ENCODE peak calls at places on chromosome 7, in six cellular contexts. L, B, A, Z, K and X are unnamed samples.

GRCh38 chr7:133985300-133985699 is 141.8 kb upstream of the LRGUK start:
- DNase-seq in L (no peak), B (no peak), A (no peak), Z (no peak), K (no peak), X (no peak)

GRCh38 chr7:41731486-41732278 is 28.8 kb upstream of the INHBA start:
- DNase-seq in L (no peak), B (no peak), A (no peak), Z (no peak), K (no peak), X (no peak)

GRCh38 chr7:32958046-32959025 is 1.1 kb downstream of the FKBP9 start:
- DNase-seq in L (no peak), B (no peak), A (no peak), Z (no peak), K (peak), X (no peak)

GRCh38 chr7:44994877-44995554 is 5.0 kb upstream of the CCM2 start:
- DNase-seq in L (no peak), B (no peak), A (no peak), Z (no peak), K (no peak), X (no peak)

GRCh38 chr7:140640727-140641531 is at the start of gene DENND2A:
- DNase-seq in L (no peak), B (no peak), A (no peak), Z (peak), K (no peak), X (peak)

GRCh38 chr7:54877683-54878082 is 118.7 kb upstream of the SEC61G start:
- DNase-seq in L (no peak), B (no peak), A (no peak), Z (peak), K (no peak), X (no peak)

GRCh38 chr7:219581-220150 is 27.3 kb downstream of the FAM20C start:
- DNase-seq in L (no peak), B (no peak), A (no peak), Z (no peak), K (no peak), X (no peak)

GRCh38 chr7:3859436-3859835 is 558.4 kb downstream of the SDK1 start:
- DNase-seq in L (no peak), B (no peak), A (no peak), Z (no peak), K (no peak), X (no peak)

GRCh38 chr7:92034116-92034515 is 93.5 kb downstream of the AKAP9 start:
- DNase-seq in L (no peak), B (no peak), A (no peak), Z (no peak), K (no peak), X (no peak)

GRCh38 chr7:81232084-81232799 is 313.4 kb upstream of the SEMA3C start:
- DNase-seq in L (no peak), B (no peak), A (no peak), Z (no peak), K (no peak), X (no peak)

GRCh38 chr7:102270176-102270887 is 16.3 kb upstream of the SH2B2 start:
- DNase-seq in L (no peak), B (no peak), A (no peak), Z (no peak), K (no peak), X (no peak)

GRCh38 chr7:129471402-129471827 is 30.9 kb upstream of the SMKR1 start:
- DNase-seq in L (no peak), B (no peak), A (no peak), Z (no peak), K (no peak), X (no peak)

GRCh38 chr7:78134256-78134655 is 335.7 kb downstream of the PHTF2 start:
- DNase-seq in L (no peak), B (no peak), A (no peak), Z (peak), K (peak), X (no peak)

GRCh38 chr7:151491859-151492258 is 27.8 kb downstream of the RHEB start:
- DNase-seq in L (peak), B (no peak), A (no peak), Z (peak), K (peak), X (no peak)

GRCh38 chr7:29156798-29157461 is 10.6 kb upstream of the CPVL start:
- DNase-seq in L (no peak), B (no peak), A (no peak), Z (no peak), K (no peak), X (no peak)

GRCh38 chr7:51029586-51030230 is 247.0 kb upstream of the GRB10 start:
- DNase-seq in L (no peak), B (no peak), A (no peak), Z (no peak), K (peak), X (no peak)

GRCh38 chr7:31443457-31443856 is 70.4 kb upstream of the ITPRID1 start:
- DNase-seq in L (no peak), B (no peak), A (no peak), Z (peak), K (peak), X (no peak)

GRCh38 chr7:116772423-116772852 is 89.9 kb upstream of the CAPZA2 start:
- DNase-seq in L (no peak), B (no peak), A (no peak), Z (no peak), K (peak), X (no peak)

GRCh38 chr7:28151965-28152364 is 28.6 kb downstream of the JAZF1 start:
- DNase-seq in L (no peak), B (no peak), A (no peak), Z (no peak), K (peak), X (no peak)

GRCh38 chr7:821688-822087 is 10.6 kb upstream of the SUN1 start:
- DNase-seq in L (no peak), B (no peak), A (no peak), Z (no peak), K (no peak), X (no peak)

GRCh38 chr7:34165466-34165865 is 260.1 kb downstream of the BMPER start:
- DNase-seq in L (no peak), B (no peak), A (no peak), Z (no peak), K (no peak), X (no peak)

GRCh38 chr7:153523320-153524015 is 528.7 kb upstream of the DPP6 start:
- DNase-seq in L (no peak), B (no peak), A (no peak), Z (no peak), K (no peak), X (no peak)

GRCh38 chr7:88455696-88456095 is 149.0 kb upstream of the STEAP4 start:
- DNase-seq in L (peak), B (no peak), A (no peak), Z (no peak), K (peak), X (no peak)

GRCh38 chr7:28172976-28173375 is 7.6 kb downstream of the JAZF1 start:
- DNase-seq in L (no peak), B (no peak), A (no peak), Z (no peak), K (no peak), X (no peak)

GRCh38 chr7:2321020-2321419 is 6.8 kb upstream of the SNX8 start:
- DNase-seq in L (no peak), B (no peak), A (no peak), Z (peak), K (peak), X (no peak)
- TF ChIP-seq CTCF in L (peak), B (no peak), A (no peak), Z (no peak), K (peak), X (no peak)

DNA sequence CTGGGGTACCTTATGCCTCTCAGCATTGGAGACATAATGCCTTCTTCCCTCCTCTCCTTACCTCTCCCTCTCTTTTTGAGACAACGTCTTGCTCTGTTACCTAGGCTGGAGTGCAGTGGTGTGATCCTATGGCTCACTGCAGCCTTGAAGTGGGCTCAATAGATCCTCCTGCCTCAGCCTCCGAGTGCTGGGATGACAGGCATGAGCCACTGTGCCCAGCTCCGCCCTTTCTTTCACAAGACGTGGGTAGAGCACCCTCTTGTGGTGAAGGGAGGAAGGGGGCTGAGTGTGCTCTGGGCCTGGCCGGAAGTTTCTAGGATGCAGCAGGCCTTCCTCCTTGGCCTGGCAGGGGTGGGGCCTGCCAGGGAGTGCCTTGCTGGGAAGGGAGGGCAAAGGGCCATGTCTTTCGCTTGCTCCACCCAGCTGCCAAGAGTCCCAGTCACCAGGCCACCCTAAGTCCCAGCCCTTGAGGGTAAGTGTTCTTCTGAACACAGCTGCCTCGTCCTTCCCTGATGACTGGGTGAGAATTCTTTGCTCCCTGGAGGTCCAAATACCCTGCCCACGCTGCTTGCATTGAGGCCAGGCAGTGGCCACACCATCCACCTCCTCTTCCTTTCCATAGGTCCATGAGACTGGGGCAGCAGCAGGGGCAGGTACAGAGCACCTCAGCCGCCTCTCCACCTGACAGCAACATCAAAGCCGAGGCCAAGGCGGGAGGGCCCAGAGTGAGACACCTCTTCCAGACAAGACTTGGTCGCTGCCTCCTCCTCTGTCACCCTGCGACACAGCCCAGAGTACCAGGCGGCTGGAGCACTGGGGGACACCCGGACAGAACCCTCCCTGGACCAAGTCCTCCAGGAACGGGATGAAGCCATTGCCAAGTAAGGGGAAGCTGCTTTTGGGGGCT is 3.7 kb downstream of the ABHD11 start:
- DNase-seq in L (no peak), B (peak), A (no peak), Z (peak), K (peak), X (no peak)
- TF ChIP-seq CTCF in L (peak), B (peak), A (no peak), Z (peak), K (peak), X (peak)

GRCh38 chr7:36440880-36441279 is 51.2 kb downstream of the ANLN start:
- DNase-seq in L (no peak), B (no peak), A (no peak), Z (peak), K (peak), X (no peak)

GRCh38 chr7:36438211-36438610 is 48.5 kb downstream of the ANLN start:
- DNase-seq in L (no peak), B (no peak), A (no peak), Z (no peak), K (no peak), X (no peak)

GRCh38 chr7:36439624-36440023 is 50.0 kb downstream of the ANLN start:
- DNase-seq in L (no peak), B (no peak), A (no peak), Z (no peak), K (no peak), X (no peak)

DNA sequence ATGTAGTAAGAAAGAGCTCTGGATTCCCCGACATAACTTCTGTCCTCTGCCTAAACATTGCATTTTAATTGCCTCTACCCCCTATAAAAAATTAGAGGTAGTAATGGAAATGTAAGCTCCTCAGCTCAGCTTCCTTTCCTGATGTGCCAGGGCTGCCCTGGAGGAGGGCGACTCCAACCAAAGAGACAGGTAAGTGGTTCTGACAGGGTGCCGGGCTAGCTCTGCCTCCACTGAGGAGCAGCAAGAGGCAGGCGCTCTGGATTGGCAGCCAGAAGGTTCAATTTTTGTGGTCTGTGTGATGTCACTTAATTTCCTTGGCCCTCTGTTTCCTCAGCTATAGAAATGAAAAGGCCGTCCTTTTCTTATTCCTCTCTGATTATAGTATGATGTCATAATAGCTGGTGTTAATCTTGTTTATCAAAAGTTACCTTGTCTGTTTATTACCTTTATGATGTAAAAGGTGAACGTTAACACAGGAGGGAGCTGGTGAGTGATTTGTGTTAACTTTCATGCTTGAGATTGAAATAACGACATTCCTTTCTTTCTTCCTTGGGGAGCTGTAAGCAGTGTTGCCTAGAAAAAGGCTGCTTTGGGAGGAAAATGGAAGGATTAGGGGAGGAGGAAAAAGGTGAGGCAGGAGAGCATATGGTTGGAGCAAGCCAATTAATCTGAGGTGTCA is 51.8 kb downstream of the ANLN start:
- DNase-seq in L (no peak), B (no peak), A (no peak), Z (no peak), K (no peak), X (no peak)
- TF ChIP-seq CTCF in L (no peak), B (no peak), A (no peak), Z (no peak), K (no peak), X (no peak)

GRCh38 chr7:107743567-107744344 is at the start of gene CBLL1:
- DNase-seq in L (peak), B (peak), A (peak), Z (peak), K (peak), X (peak)
- TF ChIP-seq CTCF in L (peak), B (peak), A (no peak), Z (peak), K (peak), X (peak)